ENCODE peak calls at places on chromosomes 1 and 21, in seven cellular contexts. E, S, J, A, M, R and H are unnamed samples. For H3K36me3, the result is how much of the 10 kb centered on the place peaks cover.

GRCh38 chr21:43702785-43703067 is 16.2 kb upstream of the PDXK start:
- DNase-seq in A (no peak), J (no peak), R (no peak), E (no peak), S (no peak), M (no peak), H (peak)

GRCh38 chr1:159821171-159821867 is 5.4 kb upstream of the SLAMF8 start:
- DNase-seq in E (peak), J (peak), S (no peak), A (no peak), M (no peak), R (peak), H (peak)

GRCh38 chr21:46368533-46369285 is 44.8 kb downstream of the PCNT start:
- DNase-seq in R (no peak), M (no peak), J (no peak), A (no peak), E (no peak), S (no peak), H (no peak)

GRCh38 chr1:117630423-117630998 is 24.7 kb downstream of the TENT5C start:
- DNase-seq in J (no peak), S (no peak), M (no peak), A (no peak), E (no peak), R (no peak), H (no peak)

GRCh38 chr1:42135426-42135825 is 17.8 kb upstream of the GUCA2B start:
- DNase-seq in R (no peak), S (no peak), M (no peak), J (no peak), A (no peak), E (no peak), H (peak)

GRCh38 chr1:115922806-115923205 is 53.5 kb upstream of the SLC22A15 start:
- DNase-seq in M (no peak), S (no peak), E (peak), J (no peak), R (no peak), A (no peak), H (no peak)

GRCh38 chr1:43803646-43804045 is 96.3 kb downstream of the ST3GAL3 start:
- DNase-seq in S (no peak), A (no peak), J (no peak), R (no peak), M (peak), E (no peak), H (no peak)

GRCh38 chr1:189513091-189513490 is 964.6 kb downstream of the BRINP3 start:
- DNase-seq in J (no peak), E (peak), A (no peak), S (no peak), R (no peak), M (no peak), H (no peak)

GRCh38 chr1:9302745-9303524 is 10.2 kb downstream of the SPSB1 start:
- DNase-seq in M (peak), S (no peak), R (no peak), E (no peak), A (no peak), J (peak), H (peak)

GRCh38 chr1:3322440-3323020 is 131.9 kb upstream of the ARHGEF16 start:
- DNase-seq in S (no peak), J (no peak), E (no peak), M (no peak), R (no peak), A (no peak), H (no peak)

GRCh38 chr1:210654176-210654786 is 325.6 kb downstream of the HHAT start:
- DNase-seq in A (no peak), J (no peak), S (no peak), M (no peak), R (no peak), E (no peak), H (peak)

GRCh38 chr1:65924471-65924870 is 131.8 kb downstream of the PDE4B start:
- DNase-seq in J (peak), S (no peak), R (no peak), E (peak), M (peak), A (no peak), H (peak)

GRCh38 chr1:47756006-47756405 is 241.2 kb downstream of the TRABD2B start:
- DNase-seq in E (peak), M (no peak), S (no peak), A (no peak), J (no peak), R (no peak), H (no peak)

GRCh38 chr1:201381130-201381529 is 3.6 kb upstream of the TNNT2 start:
- DNase-seq in A (no peak), R (no peak), S (no peak), M (no peak), E (no peak), J (no peak), H (no peak)

GRCh38 chr1:206856674-206857464 is 8.6 kb upstream of the IL20 start:
- DNase-seq in A (no peak), R (no peak), M (no peak), J (no peak), E (peak), S (no peak), H (peak)

GRCh38 chr1:213976665-213977485 is 10.9 kb upstream of the PROX1 start:
- DNase-seq in S (no peak), R (no peak), M (no peak), J (no peak), E (peak), A (no peak), H (no peak)

GRCh38 chr1:88168126-88168525 is 515.9 kb upstream of the PKN2 start:
- DNase-seq in S (no peak), E (no peak), J (no peak), M (no peak), R (no peak), A (no peak), H (no peak)

GRCh38 chr1:239550178-239550577 is 163.8 kb downstream of the CHRM3 start:
- DNase-seq in M (peak), S (no peak), E (no peak), J (no peak), R (no peak), A (no peak), H (no peak)

GRCh38 chr1:11804666-11805453 is 904 bp downstream of the MTHFR start:
- DNase-seq in A (peak), R (peak), S (no peak), E (peak), M (peak), J (peak), H (peak)

GRCh38 chr1:109765483-109765815 is 1.7 kb upstream of the EPS8L3 start:
- DNase-seq in J (no peak), R (no peak), M (no peak), S (no peak), A (no peak), E (no peak), H (no peak)

GRCh38 chr1:19220991-19221390 is 10.9 kb upstream of the UBR4 start:
- DNase-seq in E (no peak), S (no peak), M (no peak), R (no peak), J (peak), A (no peak), H (no peak)

GRCh38 chr1:88956003-88956402 is 36.4 kb downstream of the KYAT3 start:
- DNase-seq in E (no peak), A (no peak), R (no peak), M (no peak), J (no peak), S (no peak), H (no peak)

GRCh38 chr1:85330206-85330605 is 53.8 kb upstream of the BCL10 start:
- DNase-seq in M (peak), J (peak), A (no peak), E (peak), R (no peak), S (no peak), H (peak)

GRCh38 chr21:32604484-32604883 is 7.7 kb downstream of the CFAP298 start:
- DNase-seq in R (no peak), A (peak), J (no peak), E (peak), M (no peak), S (no peak), H (no peak)

GRCh38 chr1:168717906-168718891 is 10.8 kb downstream of the DPT start:
- DNase-seq in S (no peak), M (no peak), J (no peak), E (no peak), A (no peak), R (no peak), H (no peak)

GRCh38 chr1:8197493-8198282 is 120.2 kb upstream of the SLC45A1 start:
- DNase-seq in E (peak), J (peak), M (peak), A (no peak), R (peak), S (no peak), H (peak)

GRCh38 chr1:84724128-84724860 is 34.0 kb upstream of the SSX2IP start:
- DNase-seq in R (peak), S (no peak), J (no peak), E (peak), M (no peak), A (peak), H (no peak)

GRCh38 chr1:106926748-106927582 is 129.5 kb upstream of the PRMT6 start:
- DNase-seq in M (peak), S (no peak), A (no peak), R (no peak), J (peak), E (no peak), H (peak)

GRCh38 chr1:225881081-225882007 is 836 bp downstream of the TMEM63A start:
- DNase-seq in J (peak), R (peak), A (no peak), M (peak), E (peak), S (no peak), H (peak)

GRCh38 chr1:168708698-168709406 is 20.2 kb downstream of the DPT start:
- DNase-seq in A (no peak), J (no peak), E (no peak), R (no peak), S (no peak), M (no peak), H (no peak)

GRCh38 chr1:18945401-18945849 is 11.1 kb downstream of the IFFO2 start:
- DNase-seq in A (peak), E (peak), J (peak), R (no peak), M (no peak), S (no peak), H (no peak)

GRCh38 chr1:212465311-212465710 is 32.6 kb downstream of the NENF start:
- DNase-seq in R (no peak), M (no peak), A (no peak), S (no peak), J (no peak), E (no peak), H (no peak)

GRCh38 chr1:9151326-9151860 is 22.5 kb upstream of the GPR157 start:
- DNase-seq in A (no peak), J (peak), R (no peak), S (no peak), M (no peak), E (no peak), H (peak)

GRCh38 chr1:54574158-54574778 is 26.2 kb downstream of the ACOT11 start:
- DNase-seq in J (no peak), E (no peak), M (no peak), S (no peak), R (no peak), A (no peak), H (no peak)

GRCh38 chr1:231065510-231066241 is 25.6 kb upstream of the FAM89A start:
- DNase-seq in S (no peak), J (no peak), E (peak), M (no peak), A (no peak), R (peak), H (no peak)

GRCh38 chr1:150981805-150982712 is at the start of gene ANXA9:
- DNase-seq in A (peak), J (no peak), S (no peak), E (no peak), R (peak), M (peak), H (peak)

GRCh38 chr1:64892576-64893573 is 73.5 kb downstream of the JAK1 start:
- DNase-seq in M (no peak), A (no peak), J (peak), E (no peak), R (no peak), S (no peak), H (peak)

DNA sequence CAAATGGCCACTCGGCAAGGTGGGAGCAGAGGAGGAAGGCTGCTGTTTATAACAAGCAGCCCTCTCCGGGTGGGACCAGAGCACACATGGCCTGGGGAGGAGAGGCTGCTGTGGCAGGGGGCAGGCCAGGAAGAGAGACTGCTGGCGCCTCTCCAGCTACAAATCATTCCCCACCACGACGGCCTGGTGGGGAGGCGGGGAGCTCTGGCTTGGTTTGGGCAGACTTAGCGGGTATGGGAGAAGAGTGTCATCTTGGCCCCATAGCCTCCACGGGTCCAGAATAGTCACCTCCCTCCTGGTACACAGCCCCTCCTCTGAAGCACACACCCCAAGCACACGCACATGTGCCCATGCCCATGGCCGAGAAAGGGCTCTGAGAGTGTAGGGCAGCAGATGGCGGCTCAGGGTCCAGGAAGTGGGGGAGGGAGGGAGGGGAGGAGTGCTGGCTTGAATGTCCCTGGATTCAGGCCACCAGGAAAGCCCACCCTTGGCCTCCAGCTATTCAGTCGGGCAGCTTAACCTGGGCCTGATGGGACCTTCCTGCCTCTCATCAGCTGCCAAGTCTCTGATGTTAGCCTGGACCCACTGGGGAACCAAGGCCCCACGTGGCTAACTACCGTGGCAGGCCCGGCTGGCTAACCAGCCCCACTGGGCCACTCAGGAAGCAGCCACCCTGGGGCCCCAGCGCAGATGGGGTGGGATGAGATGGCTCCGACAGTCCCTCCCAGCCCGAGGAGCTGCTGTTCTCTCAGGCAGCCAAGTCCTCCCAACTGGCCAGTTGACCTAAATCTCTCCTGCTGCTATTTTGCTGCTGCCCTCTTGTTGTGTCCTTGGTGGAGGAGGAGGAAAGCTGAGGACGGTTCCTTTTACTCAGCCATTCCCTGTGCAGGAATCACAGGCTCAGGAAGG is 10.9 kb downstream of the LRP8 start:
- DNase-seq in A (no peak), M (no peak), R (no peak), J (no peak), S (no peak), E (no peak), H (no peak)
- H3K4me3 ChIP-seq in A (no peak), M (no peak), R (no peak), J (no peak), S (no peak), E (no peak), H (no peak)

DNA sequence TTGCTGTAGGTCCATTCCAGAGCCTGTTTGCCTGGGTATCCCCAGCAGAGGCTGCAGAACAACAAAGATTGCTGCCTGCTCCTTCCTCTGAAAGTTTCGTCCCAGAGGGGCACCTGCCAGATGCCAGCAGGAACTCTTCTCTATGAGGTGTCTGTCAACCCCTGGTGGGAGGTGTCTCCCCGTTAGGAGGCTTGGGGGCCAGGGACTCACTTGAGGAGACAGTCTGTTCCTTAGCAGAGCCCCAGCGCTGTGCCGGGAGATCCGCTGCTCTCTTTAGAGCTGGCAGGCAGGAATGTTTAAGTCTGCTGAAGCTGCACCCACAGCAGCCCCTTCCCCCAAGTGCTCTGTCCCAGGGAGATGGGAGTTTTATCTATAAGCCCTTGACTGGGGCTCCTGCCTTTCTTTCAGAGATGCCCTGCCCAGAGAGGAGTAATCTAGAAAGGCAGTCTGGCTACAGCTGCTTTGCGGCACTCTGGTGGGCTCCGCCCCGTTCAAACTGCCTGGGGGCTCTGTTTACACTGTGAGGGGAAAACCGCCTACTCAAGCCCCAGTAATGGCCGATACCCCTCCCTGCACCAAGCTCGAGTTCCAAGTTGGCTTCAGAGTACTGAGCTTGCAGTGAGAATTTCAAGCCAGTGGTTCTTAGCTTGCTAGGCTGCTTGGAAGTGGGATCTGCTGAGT is 8.7 kb upstream of the SLC25A24 start:
- DNase-seq in J (no peak), S (no peak), R (no peak), M (no peak), A (no peak), E (peak), H (no peak)
- H3K4me2 ChIP-seq in J (no peak), S (no peak), R (peak), M (no peak), A (no peak), E (no peak), H (no peak)

DNA sequence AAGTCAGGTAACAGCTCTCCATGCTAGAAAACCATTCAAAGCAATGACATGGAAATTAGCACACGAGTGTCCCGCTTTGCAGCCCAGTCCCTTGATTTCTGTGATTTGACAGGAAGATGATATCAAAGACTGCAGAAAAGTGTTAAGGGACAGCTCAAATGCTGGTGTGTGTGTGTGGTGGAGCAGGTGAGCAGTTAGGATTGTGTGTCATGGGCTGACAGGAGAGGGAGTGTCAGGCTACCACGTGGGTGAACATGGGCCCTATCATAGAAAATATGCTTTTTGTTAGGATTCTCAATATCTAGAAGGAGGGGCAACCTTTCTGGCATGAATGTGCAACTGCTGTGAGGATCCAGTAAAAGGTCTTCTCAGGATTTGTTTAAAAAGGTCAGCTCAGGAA is 397.7 kb downstream of the PTBP2 start:
- DNase-seq in R (no peak), J (no peak), A (no peak), E (no peak), S (no peak), M (no peak), H (no peak)
- H3K36me3 ChIP-seq in R (under half), J (under half), A (under half), E (under half), S (under half), M (under half), H (under half)

GRCh38 chr1:165381745-165382530 is 25.4 kb upstream of the LMX1A start:
- DNase-seq in A (no peak), S (no peak), M (no peak), R (no peak), E (no peak), J (no peak), H (peak)

GRCh38 chr1:165371588-165372235 is 15.2 kb upstream of the LMX1A start:
- DNase-seq in S (no peak), J (no peak), R (no peak), A (no peak), E (no peak), M (no peak), H (peak)

GRCh38 chr1:165375623-165376022 is 19.1 kb upstream of the LMX1A start:
- DNase-seq in J (no peak), R (no peak), S (no peak), A (no peak), E (no peak), M (no peak), H (no peak)

GRCh38 chr1:165376041-165376810 is 19.7 kb upstream of the LMX1A start:
- DNase-seq in M (peak), S (peak), E (peak), R (no peak), J (peak), A (peak), H (peak)

GRCh38 chr1:165376811-165377153 is 20.3 kb upstream of the LMX1A start:
- DNase-seq in E (no peak), S (no peak), J (no peak), A (no peak), M (no peak), R (no peak), H (no peak)
- H3K4me3 ChIP-seq in E (peak), S (peak), J (peak), A (peak), M (no peak), R (no peak), H (peak)

GRCh38 chr1:205451202-205451601 is 4.6 kb downstream of the BLACAT1 start:
- DNase-seq in A (peak), E (peak), M (peak), R (no peak), J (no peak), S (no peak), H (no peak)
- H3K4me2 ChIP-seq in A (peak), E (peak), M (peak), R (no peak), J (no peak), S (peak), H (no peak)

GRCh38 chr1:32232558-32233304 is 10.5 kb downstream of the EIF3I start:
- DNase-seq in A (no peak), M (no peak), J (no peak), E (no peak), S (no peak), R (no peak), H (no peak)

GRCh38 chr1:32223683-32224082 is 1.5 kb downstream of the EIF3I start:
- DNase-seq in S (no peak), M (no peak), E (peak), J (no peak), A (no peak), R (no peak), H (peak)

GRCh38 chr1:32224285-32224684 is 2.1 kb downstream of the EIF3I start:
- DNase-seq in S (no peak), M (no peak), J (no peak), A (no peak), E (no peak), R (no peak), H (no peak)

GRCh38 chr1:32231843-32232432 is 9.7 kb downstream of the EIF3I start:
- DNase-seq in R (no peak), J (no peak), A (no peak), S (no peak), M (no peak), E (no peak), H (no peak)

DNA sequence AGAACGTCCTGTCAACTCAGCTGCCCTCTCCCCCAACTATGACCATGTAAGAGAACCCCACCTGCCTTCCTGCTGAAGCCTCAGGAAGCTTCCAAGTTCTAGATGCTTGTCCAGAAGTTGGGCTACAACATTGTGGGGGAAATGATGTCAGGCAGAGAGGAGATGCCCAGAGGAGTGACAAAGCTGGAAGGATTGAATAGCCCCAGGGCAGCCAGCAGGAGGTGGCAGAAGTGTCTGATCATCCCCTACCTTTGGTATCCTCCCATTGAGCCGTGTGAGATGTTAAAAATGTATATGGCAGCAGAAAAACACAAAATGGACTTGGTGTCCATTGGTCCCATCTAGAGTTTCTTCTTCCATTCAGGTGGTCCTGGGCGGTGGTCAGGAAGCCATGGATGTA is 6.6 kb downstream of the EIF3I start:
- DNase-seq in M (no peak), J (no peak), S (no peak), R (no peak), A (no peak), E (no peak), H (peak)
- H3K36me3 ChIP-seq in M (under half), J (under half), S (under half), R (half or more), A (half or more), E (under half), H (half or more)